ENCODE peak calls at places on chromosome 2, in five cellular contexts. Q is AG04450; V is CD8-positive, alpha-beta T cell; C is right lobe of liver; H is adrenal gland. D is an unnamed sample.

GRCh38 chr2:207318071-207318683 is 152.4 kb upstream of the KLF7 start:
- DNase-seq in Q (no peak), H (no peak), V (no peak), C (no peak), D (no peak)

GRCh38 chr2:113179446-113180045 is 5.8 kb downstream of the PSD4 start:
- DNase-seq in Q (no peak), C (no peak), V (no peak), H (no peak), D (no peak)

GRCh38 chr2:36952748-36953197 is 13.6 kb downstream of the STRN start:
- DNase-seq in Q (no peak), H (peak; percentile 12), C (no peak), V (no peak), D (no peak)

GRCh38 chr2:76472946-76473345 is 762.2 kb upstream of the GCFC2 start:
- DNase-seq in H (no peak), C (no peak), V (no peak), Q (no peak), D (no peak)

GRCh38 chr2:161039071-161039470 is 121.2 kb upstream of the TANK start:
- DNase-seq in H (no peak), V (no peak), Q (no peak), C (no peak), D (no peak)

GRCh38 chr2:55010149-55010591 is 40.1 kb downstream of the RTN4 start:
- DNase-seq in H (peak; percentile 62), V (peak; percentile 26), Q (no peak), C (peak; percentile 85), D (no peak)

GRCh38 chr2:181573140-181573736 is 83.7 kb downstream of the CERKL start:
- DNase-seq in Q (no peak), C (no peak), H (no peak), V (no peak), D (no peak)

GRCh38 chr2:52976132-52976949 is 791.3 kb upstream of the CHAC2 start:
- DNase-seq in C (no peak), Q (peak; percentile 6), V (no peak), H (peak; percentile 5), D (no peak)

GRCh38 chr2:155100261-155100660 is 401.8 kb downstream of the KCNJ3 start:
- DNase-seq in Q (no peak), C (no peak), V (no peak), H (no peak), D (no peak)

GRCh38 chr2:145339646-145340045 is 819.7 kb upstream of the ZEB2 start:
- DNase-seq in Q (no peak), H (no peak), C (no peak), V (no peak), D (no peak)

GRCh38 chr2:10008809-10009176 is 34.6 kb upstream of the KLF11 start:
- DNase-seq in C (no peak), V (no peak), H (no peak), Q (no peak), D (no peak)

GRCh38 chr2:55252830-55253229 is 16.2 kb downstream of the MTIF2 start:
- DNase-seq in C (no peak), H (peak; percentile 36), V (no peak), Q (no peak), D (no peak)

GRCh38 chr2:134440336-134440909 is 186.6 kb downstream of the MGAT5 start:
- DNase-seq in Q (no peak), C (no peak), V (no peak), H (no peak), D (no peak)

GRCh38 chr2:167855211-167855610 is 392.2 kb downstream of the STK39 start:
- DNase-seq in Q (no peak), C (no peak), V (no peak), H (no peak), D (no peak)

GRCh38 chr2:205768815-205769493 is 86.7 kb downstream of the NRP2 start:
- DNase-seq in H (no peak), V (no peak), C (no peak), Q (no peak), D (no peak)

GRCh38 chr2:195820373-195820772 is 163.3 kb downstream of the SLC39A10 start:
- DNase-seq in H (no peak), C (no peak), V (no peak), Q (no peak), D (no peak)

GRCh38 chr2:50546790-50547189 is 485.1 kb downstream of the NRXN1 start:
- DNase-seq in Q (no peak), V (no peak), C (no peak), H (no peak), D (no peak)

GRCh38 chr2:219501441-219501840 is 2.8 kb downstream of the GMPPA start:
- DNase-seq in V (no peak), C (no peak), H (no peak), Q (no peak), D (no peak)

GRCh38 chr2:29504746-29505145 is 389.5 kb downstream of the CLIP4 start:
- DNase-seq in H (no peak), Q (no peak), C (no peak), V (no peak), D (no peak)

GRCh38 chr2:217978536-217979150 is 24.2 kb downstream of the TNS1 start:
- DNase-seq in C (no peak), H (no peak), V (no peak), Q (no peak), D (no peak)

GRCh38 chr2:156522824-156523440 is 86.8 kb downstream of the GPD2 start:
- DNase-seq in V (no peak), C (no peak), Q (no peak), H (no peak), D (no peak)

GRCh38 chr2:10977636-10978035 is 65.9 kb downstream of the KCNF1 start:
- DNase-seq in C (peak; percentile 6), V (no peak), Q (no peak), H (no peak), D (no peak)

GRCh38 chr2:143259368-143259958 is 130.2 kb downstream of the ARHGAP15 start:
- DNase-seq in H (peak; percentile 76), Q (peak; percentile 37), C (peak; percentile 53), V (peak; percentile 63), D (no peak)

GRCh38 chr2:82839046-82839445 is 1620.0 kb downstream of the SUCLG1 start:
- DNase-seq in Q (no peak), H (no peak), V (no peak), C (no peak), D (no peak)

GRCh38 chr2:173652311-173652710 is 297.6 kb downstream of the CDCA7 start:
- DNase-seq in Q (peak; percentile 87), V (no peak), H (peak; percentile 10), C (no peak), D (no peak)

DNA sequence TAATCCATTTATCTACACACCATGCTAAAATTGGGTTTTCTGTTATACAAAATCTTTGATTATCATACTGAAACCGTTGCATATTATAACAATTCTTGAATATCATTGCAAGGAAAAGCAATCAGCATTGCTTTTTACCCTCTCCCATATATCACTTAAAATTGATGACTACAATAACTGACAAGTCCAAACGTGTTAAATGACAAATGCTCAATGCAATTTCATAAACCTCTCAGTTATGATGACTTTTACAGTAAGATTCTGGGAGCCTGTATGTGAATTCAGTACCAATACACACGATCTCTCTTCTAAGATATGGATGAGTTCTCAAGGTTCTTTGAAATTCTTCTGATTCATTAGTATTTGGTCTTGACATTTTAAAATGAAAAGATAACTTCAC is 368.5 kb upstream of the TRIB2 start:
- DNase-seq in V (no peak), C (no peak), H (no peak), Q (no peak), D (no peak)
- TF ChIP-seq CTCF in V (no peak), C (no peak), H (no peak), Q (no peak), D (no peak)

GRCh38 chr2:99442837-99443236 is 47.0 kb downstream of the REV1 start:
- DNase-seq in C (no peak), V (no peak), H (peak; percentile 21), Q (no peak), D (no peak)
- TF ChIP-seq CTCF in C (peak; percentile 22), V (no peak), H (peak; percentile 56), Q (peak; percentile 45), D (peak; percentile 45)

DNA sequence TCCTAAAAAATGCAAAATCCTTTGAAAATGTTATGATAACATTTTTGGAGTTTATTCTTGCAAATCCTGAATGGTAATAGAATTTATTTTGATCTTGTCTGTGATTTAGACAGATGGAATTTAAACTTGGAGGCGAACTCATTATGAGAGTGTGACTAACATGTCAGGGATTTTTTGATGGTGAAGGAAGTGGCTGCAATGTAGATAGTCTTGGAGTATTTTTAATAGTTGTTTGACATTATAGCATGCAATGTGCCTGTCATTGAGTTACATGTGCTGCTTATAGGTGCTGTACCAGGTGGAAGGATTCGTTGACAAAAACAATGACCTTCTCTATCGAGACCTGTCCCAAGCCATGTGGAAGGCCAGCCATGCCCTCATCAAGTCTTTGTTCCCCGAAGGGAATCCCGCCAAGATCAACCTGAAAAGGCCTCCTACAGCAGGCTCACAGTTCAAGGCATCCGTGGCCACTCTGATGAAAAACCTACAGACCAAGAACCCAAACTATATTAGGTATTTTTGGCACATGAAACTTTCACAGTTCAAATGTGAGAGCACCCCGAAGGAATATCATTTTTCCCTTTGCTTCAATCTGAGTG is 141.8 kb downstream of the MYO1B start:
- DNase-seq in C (no peak), Q (peak; percentile 66), H (no peak), V (no peak), D (no peak)
- TF ChIP-seq CTCF in C (no peak), Q (no peak), H (no peak), V (no peak), D (no peak)

GRCh38 chr2:172108587-172108930 is 5.9 kb upstream of the DLX2 start:
- DNase-seq in Q (no peak), H (no peak), V (no peak), C (no peak), D (no peak)
- TF ChIP-seq CTCF in Q (no peak), H (no peak), V (no peak), C (no peak), D (no peak)

GRCh38 chr2:74538881-74539339 is 9.2 kb downstream of the HTRA2 start:
- DNase-seq in Q (no peak), C (no peak), V (no peak), H (no peak), D (peak; percentile 33)

GRCh38 chr2:74537140-74537539 is 7.4 kb downstream of the HTRA2 start:
- DNase-seq in Q (no peak), H (no peak), C (no peak), V (no peak), D (peak; percentile 21)

GRCh38 chr2:74535440-74535965 is 5.8 kb downstream of the HTRA2 start:
- DNase-seq in H (no peak), V (no peak), Q (no peak), C (no peak), D (peak; percentile 69)

GRCh38 chr2:74534411-74534810 is 4.7 kb downstream of the HTRA2 start:
- DNase-seq in V (no peak), C (no peak), H (no peak), Q (no peak), D (peak; percentile 75)

DNA sequence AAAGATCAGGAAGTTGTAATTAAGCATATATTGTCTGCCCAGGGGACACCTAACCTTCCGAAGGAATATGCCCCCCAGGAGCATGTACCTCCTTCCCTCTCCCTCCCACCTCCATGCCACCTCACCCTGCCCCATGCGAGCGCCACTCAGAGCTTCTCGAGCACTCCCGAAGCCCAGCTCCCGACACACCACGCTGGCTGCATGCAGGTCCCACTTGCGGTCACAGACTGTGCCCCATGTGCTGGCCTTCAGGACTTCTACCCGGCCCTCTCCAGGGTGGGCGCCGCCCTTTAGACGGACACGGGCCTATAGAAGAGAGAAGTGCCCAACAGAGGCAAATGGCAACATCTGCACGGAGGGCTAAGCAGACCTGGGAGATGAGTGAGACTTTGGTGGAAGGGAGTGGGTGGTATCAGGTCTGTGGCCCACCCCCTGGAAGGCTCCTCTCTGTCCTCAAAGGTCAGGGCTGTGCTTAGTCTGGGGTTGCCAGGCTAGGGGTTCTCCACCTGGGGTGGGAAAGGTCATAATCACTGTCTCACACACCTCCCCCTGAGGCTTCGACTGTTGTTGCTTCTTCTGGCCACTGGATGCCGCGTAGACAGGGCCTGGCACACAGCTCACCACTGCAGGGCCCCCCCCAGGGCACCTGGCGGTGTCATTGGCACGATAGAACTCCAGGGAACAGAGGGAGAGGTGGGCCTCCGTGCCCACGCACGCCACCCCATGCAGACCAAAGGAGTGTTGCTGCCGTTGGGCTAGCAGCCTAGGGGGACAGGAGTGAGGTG is 6.6 kb downstream of the HTRA2 start:
- DNase-seq in C (no peak), H (no peak), Q (no peak), V (no peak), D (peak; percentile 88)
- TF ChIP-seq CTCF in C (no peak), H (no peak), Q (no peak), V (no peak), D (no peak)